ENCODE peak calls at places on chromosome 6, in eight cellular contexts. I, J, V, B, N, M, R and S are unnamed samples.

GRCh38 chr6:133225560-133225959 is 15.6 kb upstream of the EYA4 start:
- DNase-seq in I (no peak), R (no peak), N (no peak), V (no peak), M (no peak), J (no peak), B (no peak), S (no peak)

GRCh38 chr6:130680118-130680517 is 147.1 kb upstream of the SMLR1 start:
- DNase-seq in M (no peak), J (no peak), N (no peak), V (no peak), R (no peak), B (no peak), I (no peak), S (no peak)

GRCh38 chr6:33664506-33665057 is 43.5 kb downstream of the ITPR3 start:
- DNase-seq in B (no peak), V (no peak), R (no peak), N (no peak), J (no peak), M (no peak), I (no peak), S (no peak)

GRCh38 chr6:149044394-149044965 is 273.0 kb upstream of the TAB2 start:
- DNase-seq in M (no peak), B (no peak), I (no peak), V (no peak), R (no peak), J (no peak), N (no peak), S (no peak)

GRCh38 chr6:2839195-2839981 is 2.3 kb downstream of the SERPINB1 start:
- DNase-seq in J (peak; percentile 76), I (peak; percentile 90), B (no peak), R (no peak), M (no peak), N (no peak), V (no peak), S (no peak)

GRCh38 chr6:83978324-83978734 is 55.2 kb upstream of the MRAP2 start:
- DNase-seq in J (no peak), R (no peak), B (no peak), N (no peak), V (no peak), M (no peak), I (no peak), S (no peak)

GRCh38 chr6:133814797-133815196 is 74.1 kb upstream of the TCF21 start:
- DNase-seq in V (no peak), B (no peak), R (no peak), N (no peak), I (no peak), J (no peak), M (no peak), S (no peak)

GRCh38 chr6:56292505-56293181 is 45.3 kb upstream of the COL21A1 start:
- DNase-seq in I (no peak), N (no peak), M (peak; percentile 6), J (peak; percentile 76), V (no peak), B (no peak), R (peak; percentile 15), S (no peak)

GRCh38 chr6:160733045-160733646 is 31.1 kb downstream of the PLG start:
- DNase-seq in N (no peak), B (no peak), J (peak; percentile 80), R (peak; percentile 43), I (no peak), V (peak; percentile 20), M (peak; percentile 34), S (no peak)

GRCh38 chr6:96811670-96812069 is 25.6 kb downstream of the GPR63 start:
- DNase-seq in R (no peak), V (no peak), N (no peak), I (no peak), J (no peak), B (no peak), M (no peak), S (no peak)

GRCh38 chr6:83756565-83756964 is 47.7 kb upstream of the SNAP91 start:
- DNase-seq in B (no peak), V (no peak), I (no peak), M (no peak), J (no peak), N (no peak), R (no peak), S (no peak)

GRCh38 chr6:31734703-31735500 is 1.4 kb downstream of the CLIC1 start:
- DNase-seq in V (peak; percentile 56), B (no peak), M (peak; percentile 79), N (peak; percentile 51), I (peak; percentile 68), R (peak; percentile 82), J (peak; percentile 78), S (peak; percentile 51)

GRCh38 chr6:13303668-13304017 is 24.7 kb downstream of the TBC1D7 start:
- DNase-seq in M (peak; percentile 78), N (peak; percentile 89), R (peak; percentile 75), I (no peak), J (peak; percentile 50), B (no peak), V (peak; percentile 74), S (no peak)

GRCh38 chr6:155013457-155013876 is 18.4 kb downstream of the TIAM2 start:
- DNase-seq in N (no peak), B (no peak), R (no peak), J (no peak), M (no peak), V (no peak), I (no peak), S (no peak)

GRCh38 chr6:82419859-82420258 is 56.2 kb downstream of the TPBG start:
- DNase-seq in M (no peak), R (no peak), V (no peak), B (no peak), J (no peak), I (no peak), N (no peak), S (no peak)

GRCh38 chr6:157764346-157765068 is 58.5 kb upstream of the SNX9 start:
- DNase-seq in I (peak; percentile 99), N (peak; percentile 78), R (peak; percentile 74), J (peak; percentile 93), V (peak; percentile 55), B (no peak), M (peak; percentile 75), S (peak; percentile 81)

GRCh38 chr6:151753581-151753980 is 53.9 kb upstream of the ESR1 start:
- DNase-seq in J (no peak), R (no peak), M (no peak), V (no peak), B (no peak), N (no peak), I (peak; percentile 63), S (no peak)

GRCh38 chr6:142913511-142914047 is 31.4 kb downstream of the HIVEP2 start:
- DNase-seq in M (peak; percentile 53), B (no peak), J (no peak), N (peak; percentile 25), V (no peak), R (peak; percentile 77), I (no peak), S (peak; percentile 44)

GRCh38 chr6:125759184-125759902 is 9.9 kb downstream of the HEY2 start:
- DNase-seq in M (no peak), R (no peak), N (peak; percentile 77), I (no peak), B (no peak), V (peak; percentile 32), J (no peak), S (no peak)

GRCh38 chr6:45923831-45924391 is 91.7 kb downstream of the CLIC5 start:
- DNase-seq in B (no peak), N (no peak), M (peak; percentile 47), I (peak; percentile 53), J (peak; percentile 56), V (no peak), R (peak; percentile 43), S (no peak)

GRCh38 chr6:156889469-156889868 is 112.3 kb downstream of the ARID1B start:
- DNase-seq in N (no peak), J (no peak), V (no peak), I (no peak), B (no peak), M (no peak), R (no peak), S (no peak)